ENCODE peak calls at places on chromosomes 6 and 20, in five cellular contexts. I is mesendoderm, E is H1, R is IMR-90, L is neuronal stem cell. Z is an unnamed sample.

GRCh38 chr6:16647422-16647821 is 113.8 kb downstream of the ATXN1 start:
- DNase-seq in I (no peak), E (no peak), R (no peak), L (no peak), Z (no peak)

GRCh38 chr6:16764188-16764950 is 3.1 kb upstream of the ATXN1 start:
- DNase-seq in I (peak), E (no peak), R (peak), L (no peak), Z (no peak)

GRCh38 chr6:36724514-36725385 is 27.1 kb downstream of the RAB44 start:
- DNase-seq in I (peak), E (peak), R (peak), L (no peak), Z (peak)

GRCh38 chr6:50820590-50821234 is 2.0 kb downstream of the TFAP2B start:
- DNase-seq in I (no peak), E (no peak), R (no peak), L (no peak), Z (no peak)

GRCh38 chr6:18269253-18269652 is 4.9 kb upstream of the DEK start:
- DNase-seq in I (no peak), E (no peak), R (peak), L (no peak), Z (no peak)

GRCh38 chr6:154058963-154059680 is 20.1 kb downstream of the OPRM1 start:
- DNase-seq in I (no peak), E (no peak), R (no peak), L (no peak), Z (no peak)

GRCh38 chr6:142301421-142302391 is at the start of gene ADGRG6:
- DNase-seq in I (peak), E (no peak), R (peak), L (peak), Z (peak)

GRCh38 chr6:167824591-167825041 is 2.1 kb upstream of the AFDN start:
- DNase-seq in I (no peak), E (no peak), R (peak), L (no peak), Z (no peak)

GRCh38 chr6:26284537-26285142 is 80.4 kb upstream of the BTN3A2 start:
- DNase-seq in I (peak), E (no peak), R (peak), L (no peak), Z (peak)

GRCh38 chr6:117536317-117536716 is 53.8 kb downstream of the DCBLD1 start:
- DNase-seq in I (peak), E (no peak), R (peak), L (no peak), Z (no peak)

GRCh38 chr6:130843575-130844320 is 16.5 kb downstream of the SMLR1 start:
- DNase-seq in I (peak), E (no peak), R (peak), L (peak), Z (no peak)

GRCh38 chr20:38497246-38497645 is 24.6 kb downstream of the RALGAPB start:
- DNase-seq in I (no peak), E (no peak), R (peak), L (no peak), Z (no peak)
- H2BK15ac ChIP-seq in I (no peak), E (no peak), R (no peak), L (no peak), Z (no peak)

DNA sequence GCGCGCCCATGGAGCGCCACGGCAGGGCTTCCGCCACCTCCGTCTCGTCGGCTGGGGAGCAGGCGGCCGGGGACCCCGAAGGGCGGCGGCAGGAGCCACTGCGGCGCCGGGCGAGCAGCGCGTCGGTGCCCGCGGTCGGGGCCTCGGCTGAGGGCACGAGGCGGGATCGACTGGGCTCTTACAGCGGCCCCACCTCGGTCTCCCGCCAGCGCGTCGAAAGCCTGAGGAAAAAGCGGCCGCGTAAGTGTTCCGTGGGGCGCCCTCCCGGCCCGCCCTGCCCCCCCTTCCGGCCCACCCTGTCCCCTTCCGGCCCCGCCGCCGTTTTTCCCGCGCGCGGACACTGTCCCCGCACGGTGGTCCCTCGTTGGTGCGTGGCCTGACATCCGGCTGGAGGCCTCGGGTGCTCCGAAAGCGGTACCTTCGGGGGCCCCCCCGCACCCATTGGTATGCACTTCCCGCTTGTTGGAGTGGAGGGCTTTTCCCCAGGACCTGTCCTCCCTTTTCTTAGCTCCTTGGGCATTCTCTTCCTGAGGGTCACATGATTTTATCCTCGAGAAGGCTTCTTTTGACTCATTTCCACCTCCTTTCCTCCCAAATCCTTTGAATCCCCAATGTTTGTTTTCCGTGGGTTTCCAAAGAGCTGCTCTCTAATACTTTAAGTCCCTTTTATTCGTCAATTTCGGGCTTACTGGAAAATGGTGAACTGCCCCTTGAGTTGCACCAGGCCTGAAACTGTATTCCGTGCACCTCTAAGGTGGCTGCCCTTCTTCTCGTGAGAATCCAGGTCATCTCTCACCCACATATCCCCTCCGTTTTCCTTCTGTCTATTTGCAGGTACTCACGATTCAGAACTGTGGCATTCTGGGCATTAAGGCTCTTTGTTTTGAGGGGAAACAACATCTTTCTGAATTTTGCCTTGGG is 562 bp downstream of the PANK2 start:
- DNase-seq in I (peak), E (no peak), R (no peak), L (no peak), Z (no peak)
- H2BK15ac ChIP-seq in I (no peak), E (no peak), R (peak), L (no peak), Z (no peak)

DNA sequence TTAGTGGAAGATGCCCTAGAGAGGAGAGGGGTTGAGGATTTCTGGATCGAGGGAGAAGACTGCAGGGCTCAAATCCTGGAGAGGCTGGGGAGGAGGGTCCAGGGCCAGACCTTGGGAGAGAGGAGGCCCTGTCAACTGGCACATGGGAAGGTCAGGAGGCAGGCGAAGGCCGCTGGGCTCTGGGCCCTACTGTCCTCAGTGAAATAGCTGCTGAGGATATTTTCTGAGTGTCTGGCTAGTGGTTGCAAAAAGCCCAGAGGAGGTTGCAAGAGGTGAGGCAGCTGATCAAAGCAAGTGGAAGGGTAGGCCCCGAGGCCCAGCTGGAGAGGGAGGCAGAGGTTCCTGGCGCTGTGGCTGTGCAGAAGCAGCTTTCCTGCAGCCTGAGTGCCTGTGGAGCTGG is 103.4 kb upstream of the MLN start:
- DNase-seq in I (no peak), E (no peak), R (no peak), L (no peak), Z (no peak)
- H2BK15ac ChIP-seq in I (no peak), E (no peak), R (no peak), L (no peak), Z (no peak)

DNA sequence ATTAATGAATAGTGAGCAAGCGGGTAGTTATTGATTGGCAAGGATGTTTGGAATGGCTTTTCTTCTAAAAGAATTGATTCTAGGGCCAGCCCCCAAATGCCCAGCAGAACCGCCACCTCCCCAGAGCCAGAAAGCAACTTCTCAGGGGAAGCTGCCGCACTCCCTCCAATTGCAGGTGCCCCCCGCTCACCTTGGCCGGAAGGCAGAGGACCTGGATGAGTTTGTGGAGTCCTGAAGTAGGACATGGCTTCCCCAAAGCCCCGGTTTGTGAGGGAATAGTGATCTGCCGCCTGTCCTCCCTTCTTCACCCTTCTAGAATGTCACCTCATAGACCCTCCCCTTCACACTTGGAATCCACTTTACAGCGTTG is at the start of gene SPATA25:
- DNase-seq in I (no peak), E (no peak), R (no peak), L (no peak), Z (no peak)
- H2BK15ac ChIP-seq in I (no peak), E (no peak), R (no peak), L (no peak), Z (no peak)

DNA sequence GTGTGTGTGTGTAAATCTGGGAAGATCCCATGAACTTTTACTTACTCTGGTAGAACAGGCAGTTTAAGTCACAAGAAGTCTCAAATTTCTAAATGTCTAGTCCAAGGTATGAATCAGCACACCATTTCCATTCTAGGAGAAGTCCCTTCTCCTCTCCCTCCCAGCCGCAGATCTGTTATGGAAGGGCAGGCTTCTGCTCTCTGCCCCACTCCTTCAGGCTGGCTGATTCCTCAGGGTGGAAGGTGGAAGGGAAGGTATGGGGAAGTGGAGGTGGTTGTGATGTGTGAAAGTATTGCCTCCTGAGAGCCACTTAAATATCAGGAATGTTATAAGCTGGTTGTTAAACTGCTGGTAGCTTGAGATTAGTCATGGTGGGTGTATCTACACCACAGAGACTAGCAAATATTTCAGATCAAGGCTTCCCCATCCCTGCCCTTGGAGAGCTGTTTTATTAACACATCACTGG is 44.5 kb upstream of the LAMA4 start:
- DNase-seq in I (peak), E (no peak), R (peak), L (no peak), Z (no peak)
- H2BK15ac ChIP-seq in I (no peak), E (no peak), R (peak), L (no peak), Z (no peak)

DNA sequence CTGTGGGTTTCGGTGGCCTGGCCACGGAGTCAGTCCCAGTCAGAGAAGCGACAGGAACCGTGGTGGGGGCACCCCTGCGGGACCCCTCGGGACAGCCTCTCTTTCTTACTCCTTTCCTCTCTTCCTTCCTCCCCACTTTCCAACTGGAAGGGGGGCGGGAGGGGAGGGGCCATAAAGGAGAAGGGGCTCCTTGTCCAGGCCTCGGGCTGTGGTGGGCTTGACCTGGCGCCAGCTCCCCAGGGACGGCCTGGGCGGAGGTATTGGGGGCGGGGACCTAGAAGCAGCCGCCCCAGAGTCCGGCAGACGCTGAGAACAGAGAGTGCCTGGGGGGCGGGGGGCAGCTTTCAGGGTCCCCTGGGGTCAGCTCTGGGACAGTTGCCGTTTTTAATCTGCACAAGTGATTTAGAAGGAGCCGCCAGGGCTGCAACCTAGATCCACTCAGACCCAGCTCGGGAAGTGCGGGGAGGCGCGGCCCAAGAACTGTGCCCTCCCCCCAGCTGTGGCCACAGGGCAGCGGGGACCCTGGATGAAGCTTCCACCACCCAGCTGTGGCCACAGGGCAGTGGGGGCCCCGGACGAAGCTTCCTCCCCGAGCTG is 6.4 kb upstream of the ABHD16B start:
- DNase-seq in I (peak), E (no peak), R (no peak), L (no peak), Z (no peak)
- H2BK15ac ChIP-seq in I (no peak), E (peak), R (no peak), L (peak), Z (no peak)

GRCh38 chr6:3804981-3805380 is 44.2 kb upstream of the FAM50B start:
- DNase-seq in I (no peak), E (no peak), R (no peak), L (no peak), Z (no peak)
- H2BK15ac ChIP-seq in I (no peak), E (no peak), R (peak), L (no peak), Z (no peak)

GRCh38 chr6:52305948-52306767 is 21.6 kb upstream of the MCM3 start:
- DNase-seq in I (no peak), E (no peak), R (no peak), L (no peak), Z (no peak)
- H2BK15ac ChIP-seq in I (no peak), E (no peak), R (no peak), L (no peak), Z (no peak)

GRCh38 chr20:62360854-62361798 is 6.0 kb downstream of the LAMA5 start:
- DNase-seq in I (peak), E (no peak), R (no peak), L (no peak), Z (peak)
- H2BK15ac ChIP-seq in I (no peak), E (no peak), R (no peak), L (peak), Z (peak)